ENCODE peak calls at places on chromosome 4, in nine cellular contexts. L, E, A, V, C, B, Q, S and M are unnamed samples.

GRCh38 chr4:168853770-168854169 is 156.3 kb downstream of the CBR4 start:
- DNase-seq in Q (no peak), L (no peak), B (no peak), E (no peak), S (no peak), V (no peak), A (no peak), C (no peak), M (no peak)

GRCh38 chr4:37758226-37758625 is 68.3 kb upstream of the PGM2 start:
- DNase-seq in V (no peak), C (peak; percentile 15), E (no peak), S (peak; percentile 26), L (no peak), B (no peak), Q (no peak), A (peak; percentile 41), M (no peak)

GRCh38 chr4:31647776-31648175 is 927.6 kb downstream of the PCDH7 start:
- DNase-seq in E (no peak), L (no peak), S (no peak), B (no peak), V (no peak), Q (no peak), C (no peak), A (no peak), M (no peak)

GRCh38 chr4:178632415-178632814 is 1190.2 kb upstream of the AGA start:
- DNase-seq in E (no peak), V (peak; percentile 1), L (no peak), C (no peak), S (no peak), Q (no peak), B (no peak), A (no peak), M (no peak)

GRCh38 chr4:125693233-125693632 is 378.5 kb downstream of the FAT4 start:
- DNase-seq in V (no peak), A (no peak), B (no peak), L (no peak), C (no peak), E (no peak), S (no peak), Q (no peak), M (no peak)

GRCh38 chr4:1400191-1400805 is 5.9 kb downstream of the NKX1-1 start:
- DNase-seq in E (no peak), V (no peak), Q (no peak), L (no peak), A (no peak), S (no peak), C (no peak), B (no peak), M (no peak)

GRCh38 chr4:28834120-28834519 is 1886.0 kb upstream of the PCDH7 start:
- DNase-seq in L (no peak), E (no peak), B (no peak), A (no peak), C (no peak), S (no peak), V (no peak), Q (no peak), M (no peak)

GRCh38 chr4:111362891-111363290 is 740.0 kb upstream of the PITX2 start:
- DNase-seq in V (peak; percentile 1), L (no peak), B (no peak), Q (no peak), E (no peak), C (no peak), A (peak; percentile 35), S (peak; percentile 54), M (no peak)

GRCh38 chr4:19026281-19026680 is 1004.7 kb upstream of the LCORL start:
- DNase-seq in V (no peak), S (no peak), B (peak; percentile 20), A (no peak), Q (no peak), C (no peak), E (no peak), L (no peak), M (peak; percentile 4)

GRCh38 chr4:188660796-188661195 is 521.6 kb downstream of the TRIML1 start:
- DNase-seq in C (no peak), V (no peak), E (no peak), S (no peak), Q (no peak), L (no peak), A (no peak), B (peak; percentile 86), M (peak; percentile 67)

GRCh38 chr4:84971319-84971932 is 4.9 kb upstream of the WDFY3 start:
- DNase-seq in L (no peak), Q (peak; percentile 8), V (peak; percentile 63), E (no peak), C (no peak), S (peak; percentile 67), B (peak; percentile 55), A (peak; percentile 70), M (no peak)

GRCh38 chr4:43163101-43163792 is 270.7 kb downstream of the GRXCR1 start:
- DNase-seq in B (no peak), Q (peak; percentile 9), V (peak; percentile 29), C (no peak), E (no peak), L (no peak), A (no peak), S (no peak), M (no peak)

GRCh38 chr4:137390707-137391106 is 141.6 kb downstream of the PCDH18 start:
- DNase-seq in B (no peak), Q (no peak), E (no peak), S (peak; percentile 69), L (no peak), A (peak; percentile 34), C (no peak), V (no peak), M (no peak)

GRCh38 chr4:45004847-45005565 is 278.6 kb upstream of the GNPDA2 start:
- DNase-seq in S (no peak), L (no peak), C (no peak), Q (no peak), V (no peak), E (no peak), B (no peak), A (no peak), M (no peak)

GRCh38 chr4:159360549-159360948 is 257.7 kb downstream of the RAPGEF2 start:
- DNase-seq in E (no peak), S (peak; percentile 95), C (no peak), A (peak; percentile 96), B (no peak), L (no peak), V (no peak), Q (no peak), M (no peak)

GRCh38 chr4:159279084-159279483 is 176.2 kb downstream of the RAPGEF2 start:
- DNase-seq in A (no peak), C (no peak), V (no peak), B (no peak), S (no peak), L (no peak), E (no peak), Q (no peak), M (no peak)

GRCh38 chr4:62470020-62470419 is 1269.9 kb downstream of the ADGRL3 start:
- DNase-seq in Q (no peak), A (no peak), E (no peak), S (no peak), V (no peak), C (no peak), B (no peak), L (no peak), M (no peak)

GRCh38 chr4:17385403-17385802 is 126.5 kb downstream of the QDPR start:
- DNase-seq in C (no peak), A (peak; percentile 50), Q (no peak), S (peak; percentile 60), L (no peak), B (peak; percentile 29), V (no peak), E (no peak), M (no peak)

GRCh38 chr4:71020611-71021010 is 27.2 kb downstream of the DCK start:
- DNase-seq in S (peak; percentile 41), B (no peak), Q (no peak), A (peak; percentile 23), L (no peak), E (no peak), V (no peak), C (no peak), M (no peak)

GRCh38 chr4:22514001-22514400 is 1.9 kb downstream of the ADGRA3 start:
- DNase-seq in C (no peak), B (no peak), E (no peak), L (no peak), V (no peak), A (peak; percentile 91), S (peak; percentile 82), Q (no peak), M (no peak)

GRCh38 chr4:72817012-72817411 is 248.0 kb upstream of the ADAMTS3 start:
- DNase-seq in B (no peak), A (no peak), E (no peak), V (no peak), Q (no peak), L (no peak), S (peak; percentile 82), C (peak; percentile 24), M (no peak)

GRCh38 chr4:5462254-5462835 is 246.0 kb downstream of the EVC2 start:
- DNase-seq in S (no peak), L (no peak), Q (no peak), V (no peak), E (no peak), B (no peak), C (no peak), A (no peak), M (no peak)

GRCh38 chr4:128787509-128788311 is 21.8 kb upstream of the JADE1 start:
- DNase-seq in C (no peak), Q (peak; percentile 1), L (no peak), V (no peak), A (peak; percentile 74), S (no peak), B (no peak), E (no peak), M (no peak)

GRCh38 chr4:110900206-110900769 is 277.4 kb upstream of the PITX2 start:
- DNase-seq in Q (no peak), S (peak; percentile 20), C (no peak), B (no peak), A (peak; percentile 20), E (no peak), V (no peak), L (no peak), M (no peak)

GRCh38 chr4:54647070-54647469 is 10.7 kb upstream of the KIT start:
- DNase-seq in Q (no peak), B (no peak), A (no peak), V (no peak), S (no peak), E (no peak), C (no peak), L (no peak), M (no peak)

GRCh38 chr4:63063765-63064164 is 1345.5 kb downstream of the TECRL start:
- DNase-seq in V (peak; percentile 25), L (no peak), S (no peak), Q (no peak), E (no peak), B (no peak), A (no peak), C (no peak), M (no peak)

GRCh38 chr4:106690487-106690886 is 321.9 kb upstream of the GIMD1 start:
- DNase-seq in A (peak; percentile 34), S (peak; percentile 87), Q (no peak), B (no peak), E (no peak), V (peak; percentile 11), C (peak; percentile 5), L (no peak), M (no peak)

GRCh38 chr4:1169171-1169671 is 3.2 kb downstream of the SPON2 start:
- DNase-seq in Q (no peak), S (no peak), C (no peak), B (no peak), L (no peak), V (no peak), E (no peak), A (no peak), M (no peak)

GRCh38 chr4:156766846-156767245 is 204.8 kb downstream of the PDGFC start:
- DNase-seq in L (no peak), B (no peak), A (peak; percentile 60), Q (no peak), E (no peak), C (no peak), S (peak; percentile 43), V (no peak), M (no peak)